ENCODE peak calls at places on chromosome 4, in nine cellular contexts. One of them, this sample, is unnamed.

GRCh38 chr4:176721459-176721858 is 71.3 kb downstream of the VEGFC start:
- DNase-seq in tibial artery: no peak
- DNase-seq in left ventricle myocardium inferior: no peak
- DNase-seq in HFFc6: no peak
- DNase-seq in transverse colon: no peak
- DNase-seq in fibroblast of lung: no peak
- DNase-seq in breast epithelium: no peak
- DNase-seq in pancreas: no peak
- DNase-seq in progenitor cell of endocrine pancreas: no peak
- DNase-seq in this sample: no peak

GRCh38 chr4:133146574-133147198 is 2.4 kb upstream of the PCDH10 start:
- DNase-seq in tibial artery: peak; percentile 67
- DNase-seq in left ventricle myocardium inferior: no peak
- DNase-seq in HFFc6: peak; percentile 57
- DNase-seq in transverse colon: no peak
- DNase-seq in fibroblast of lung: peak; percentile 77
- DNase-seq in breast epithelium: no peak
- DNase-seq in pancreas: no peak
- DNase-seq in progenitor cell of endocrine pancreas: peak; percentile 55
- DNase-seq in this sample: peak; percentile 41

GRCh38 chr4:4386296-4386735 is 586 bp upstream of the NSG1 start:
- DNase-seq in tibial artery: no peak
- DNase-seq in left ventricle myocardium inferior: no peak
- DNase-seq in HFFc6: no peak
- DNase-seq in transverse colon: no peak
- DNase-seq in fibroblast of lung: no peak
- DNase-seq in breast epithelium: no peak
- DNase-seq in pancreas: no peak
- DNase-seq in progenitor cell of endocrine pancreas: peak; percentile 34
- DNase-seq in this sample: no peak

GRCh38 chr4:83644677-83645639 is 109.0 kb downstream of the GPAT3 start:
- DNase-seq in tibial artery: no peak
- DNase-seq in left ventricle myocardium inferior: no peak
- DNase-seq in HFFc6: peak; percentile 38
- DNase-seq in transverse colon: no peak
- DNase-seq in fibroblast of lung: peak; percentile 76
- DNase-seq in breast epithelium: no peak
- DNase-seq in pancreas: no peak
- DNase-seq in progenitor cell of endocrine pancreas: no peak
- DNase-seq in this sample: peak; percentile 61

GRCh38 chr4:65071532-65071931 is 598.8 kb downstream of the EPHA5 start:
- DNase-seq in tibial artery: no peak
- DNase-seq in left ventricle myocardium inferior: no peak
- DNase-seq in HFFc6: no peak
- DNase-seq in transverse colon: no peak
- DNase-seq in fibroblast of lung: no peak
- DNase-seq in breast epithelium: no peak
- DNase-seq in pancreas: no peak
- DNase-seq in progenitor cell of endocrine pancreas: no peak
- DNase-seq in this sample: no peak

GRCh38 chr4:126582737-126583136 is 1050.0 kb upstream of the INTU start:
- DNase-seq in tibial artery: no peak
- DNase-seq in left ventricle myocardium inferior: no peak
- DNase-seq in HFFc6: no peak
- DNase-seq in transverse colon: no peak
- DNase-seq in fibroblast of lung: no peak
- DNase-seq in breast epithelium: no peak
- DNase-seq in pancreas: no peak
- DNase-seq in progenitor cell of endocrine pancreas: no peak
- DNase-seq in this sample: no peak

GRCh38 chr4:37453361-37454262 is 209.1 kb downstream of the NWD2 start:
- DNase-seq in tibial artery: peak; percentile 64
- DNase-seq in left ventricle myocardium inferior: peak; percentile 42
- DNase-seq in HFFc6: no peak
- DNase-seq in transverse colon: peak; percentile 81
- DNase-seq in fibroblast of lung: peak; percentile 17
- DNase-seq in breast epithelium: peak; percentile 56
- DNase-seq in pancreas: peak; percentile 90
- DNase-seq in progenitor cell of endocrine pancreas: peak; percentile 67
- DNase-seq in this sample: peak; percentile 66

GRCh38 chr4:152398060-152398459 is 137.8 kb downstream of the FBXW7 start:
- DNase-seq in tibial artery: no peak
- DNase-seq in left ventricle myocardium inferior: no peak
- DNase-seq in HFFc6: peak; percentile 9
- DNase-seq in transverse colon: no peak
- DNase-seq in fibroblast of lung: peak; percentile 46
- DNase-seq in breast epithelium: no peak
- DNase-seq in pancreas: no peak
- DNase-seq in progenitor cell of endocrine pancreas: no peak
- DNase-seq in this sample: no peak

GRCh38 chr4:93072292-93072691 is 756.3 kb upstream of the ATOH1 start:
- DNase-seq in tibial artery: no peak
- DNase-seq in left ventricle myocardium inferior: no peak
- DNase-seq in HFFc6: no peak
- DNase-seq in transverse colon: no peak
- DNase-seq in fibroblast of lung: no peak
- DNase-seq in breast epithelium: no peak
- DNase-seq in pancreas: no peak
- DNase-seq in progenitor cell of endocrine pancreas: no peak
- DNase-seq in this sample: no peak

GRCh38 chr4:174216935-174217272 is 66.6 kb downstream of the FBXO8 start:
- DNase-seq in tibial artery: no peak
- DNase-seq in left ventricle myocardium inferior: no peak
- DNase-seq in HFFc6: no peak
- DNase-seq in transverse colon: no peak
- DNase-seq in fibroblast of lung: no peak
- DNase-seq in breast epithelium: no peak
- DNase-seq in pancreas: no peak
- DNase-seq in progenitor cell of endocrine pancreas: no peak
- DNase-seq in this sample: no peak
- TF ChIP-seq CTCF in tibial artery: no peak
- TF ChIP-seq CTCF in left ventricle myocardium inferior: no peak
- TF ChIP-seq CTCF in HFFc6: no peak
- TF ChIP-seq CTCF in transverse colon: no peak
- TF ChIP-seq CTCF in fibroblast of lung: no peak
- TF ChIP-seq CTCF in breast epithelium: no peak
- TF ChIP-seq CTCF in pancreas: no peak
- TF ChIP-seq CTCF in progenitor cell of endocrine pancreas: no peak
- TF ChIP-seq CTCF in this sample: no peak

GRCh38 chr4:166172619-166173018 is 299.6 kb downstream of the TLL1 start:
- DNase-seq in tibial artery: no peak
- DNase-seq in left ventricle myocardium inferior: no peak
- DNase-seq in HFFc6: no peak
- DNase-seq in transverse colon: no peak
- DNase-seq in fibroblast of lung: no peak
- DNase-seq in breast epithelium: no peak
- DNase-seq in pancreas: no peak
- DNase-seq in progenitor cell of endocrine pancreas: no peak
- DNase-seq in this sample: no peak

GRCh38 chr4:166165829-166166420 is 292.9 kb downstream of the TLL1 start:
- DNase-seq in tibial artery: no peak
- DNase-seq in left ventricle myocardium inferior: no peak
- DNase-seq in HFFc6: peak; percentile 78
- DNase-seq in transverse colon: no peak
- DNase-seq in fibroblast of lung: peak; percentile 81
- DNase-seq in breast epithelium: no peak
- DNase-seq in pancreas: no peak
- DNase-seq in progenitor cell of endocrine pancreas: peak; percentile 9
- DNase-seq in this sample: peak; percentile 37

GRCh38 chr4:166174717-166175510 is 301.9 kb downstream of the TLL1 start:
- DNase-seq in tibial artery: no peak
- DNase-seq in left ventricle myocardium inferior: no peak
- DNase-seq in HFFc6: peak; percentile 48
- DNase-seq in transverse colon: no peak
- DNase-seq in fibroblast of lung: no peak
- DNase-seq in breast epithelium: no peak
- DNase-seq in pancreas: no peak
- DNase-seq in progenitor cell of endocrine pancreas: no peak
- DNase-seq in this sample: no peak

GRCh38 chr4:166169111-166169510 is 296.1 kb downstream of the TLL1 start:
- DNase-seq in tibial artery: no peak
- DNase-seq in left ventricle myocardium inferior: no peak
- DNase-seq in HFFc6: no peak
- DNase-seq in transverse colon: no peak
- DNase-seq in fibroblast of lung: no peak
- DNase-seq in breast epithelium: no peak
- DNase-seq in pancreas: no peak
- DNase-seq in progenitor cell of endocrine pancreas: no peak
- DNase-seq in this sample: no peak
- TF ChIP-seq CTCF in tibial artery: no peak
- TF ChIP-seq CTCF in left ventricle myocardium inferior: no peak
- TF ChIP-seq CTCF in HFFc6: peak; percentile 70
- TF ChIP-seq CTCF in transverse colon: no peak
- TF ChIP-seq CTCF in fibroblast of lung: peak; percentile 23
- TF ChIP-seq CTCF in breast epithelium: no peak
- TF ChIP-seq CTCF in pancreas: no peak
- TF ChIP-seq CTCF in progenitor cell of endocrine pancreas: peak; percentile 46
- TF ChIP-seq CTCF in this sample: peak; percentile 36

GRCh38 chr4:140308366-140309123 is 64.9 kb upstream of the SCOC start:
- DNase-seq in tibial artery: peak; percentile 94
- DNase-seq in left ventricle myocardium inferior: peak; percentile 66
- DNase-seq in HFFc6: peak; percentile 28
- DNase-seq in transverse colon: peak; percentile 21
- DNase-seq in fibroblast of lung: peak; percentile 98
- DNase-seq in breast epithelium: peak; percentile 60
- DNase-seq in pancreas: no peak
- DNase-seq in progenitor cell of endocrine pancreas: no peak
- DNase-seq in this sample: no peak

GRCh38 chr4:140312101-140312500 is 61.3 kb upstream of the SCOC start:
- DNase-seq in tibial artery: no peak
- DNase-seq in left ventricle myocardium inferior: no peak
- DNase-seq in HFFc6: no peak
- DNase-seq in transverse colon: no peak
- DNase-seq in fibroblast of lung: no peak
- DNase-seq in breast epithelium: no peak
- DNase-seq in pancreas: no peak
- DNase-seq in progenitor cell of endocrine pancreas: no peak
- DNase-seq in this sample: no peak

GRCh38 chr4:140305053-140305452 is 68.4 kb upstream of the SCOC start:
- DNase-seq in tibial artery: no peak
- DNase-seq in left ventricle myocardium inferior: no peak
- DNase-seq in HFFc6: no peak
- DNase-seq in transverse colon: no peak
- DNase-seq in fibroblast of lung: no peak
- DNase-seq in breast epithelium: no peak
- DNase-seq in pancreas: no peak
- DNase-seq in progenitor cell of endocrine pancreas: no peak
- DNase-seq in this sample: no peak

GRCh38 chr4:140315032-140315826 is 58.2 kb upstream of the SCOC start:
- DNase-seq in tibial artery: no peak
- DNase-seq in left ventricle myocardium inferior: no peak
- DNase-seq in HFFc6: no peak
- DNase-seq in transverse colon: no peak
- DNase-seq in fibroblast of lung: no peak
- DNase-seq in breast epithelium: no peak
- DNase-seq in pancreas: no peak
- DNase-seq in progenitor cell of endocrine pancreas: no peak
- DNase-seq in this sample: no peak

DNA sequence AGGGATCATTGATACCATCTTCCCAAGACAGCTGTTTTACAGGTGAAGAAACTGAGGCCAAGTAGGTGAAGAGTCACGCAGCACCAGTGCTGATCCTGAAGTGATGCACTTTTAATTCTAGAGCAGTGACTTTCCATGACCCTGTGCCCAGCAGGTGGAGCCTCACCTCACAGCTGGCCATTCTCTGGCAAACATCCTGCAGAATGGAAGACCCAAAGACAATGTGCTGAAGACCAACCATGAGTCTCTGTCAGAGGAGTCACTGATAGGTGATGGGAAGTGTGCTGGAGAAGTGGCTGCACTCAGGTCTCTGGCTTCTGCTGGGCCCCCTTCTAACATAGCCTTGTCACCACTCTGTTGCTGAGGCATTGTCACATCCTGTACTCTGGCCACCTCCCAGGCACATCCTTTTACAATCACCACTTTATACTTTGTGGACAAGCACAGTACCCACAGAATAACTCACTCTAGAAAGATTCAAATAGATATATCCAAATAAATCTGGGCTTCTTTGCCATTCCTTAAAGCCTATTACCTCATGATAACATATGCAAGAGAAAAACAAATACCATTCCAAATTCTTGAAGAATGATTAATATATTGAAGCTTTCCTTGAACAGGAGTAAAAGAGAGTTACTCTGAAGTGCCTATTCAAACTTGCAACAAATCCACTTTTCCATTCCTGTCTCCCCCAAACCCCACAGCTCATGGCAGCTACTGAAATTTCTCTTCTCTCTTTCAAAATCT is 64.1 kb upstream of the SCOC start:
- DNase-seq in tibial artery: no peak
- DNase-seq in left ventricle myocardium inferior: peak; percentile 21
- DNase-seq in HFFc6: peak; percentile 44
- DNase-seq in transverse colon: no peak
- DNase-seq in fibroblast of lung: peak; percentile 37
- DNase-seq in breast epithelium: no peak
- DNase-seq in pancreas: no peak
- DNase-seq in progenitor cell of endocrine pancreas: no peak
- DNase-seq in this sample: no peak
- TF ChIP-seq CTCF in tibial artery: no peak
- TF ChIP-seq CTCF in left ventricle myocardium inferior: peak; percentile 13
- TF ChIP-seq CTCF in HFFc6: peak; percentile 38
- TF ChIP-seq CTCF in transverse colon: no peak
- TF ChIP-seq CTCF in fibroblast of lung: no peak
- TF ChIP-seq CTCF in breast epithelium: no peak
- TF ChIP-seq CTCF in pancreas: no peak
- TF ChIP-seq CTCF in progenitor cell of endocrine pancreas: peak; percentile 28
- TF ChIP-seq CTCF in this sample: peak; percentile 2

GRCh38 chr4:41851621-41852020 is 83.6 kb upstream of the TMEM33 start:
- DNase-seq in tibial artery: no peak
- DNase-seq in left ventricle myocardium inferior: no peak
- DNase-seq in HFFc6: no peak
- DNase-seq in transverse colon: no peak
- DNase-seq in fibroblast of lung: no peak
- DNase-seq in breast epithelium: no peak
- DNase-seq in pancreas: no peak
- DNase-seq in progenitor cell of endocrine pancreas: no peak
- DNase-seq in this sample: no peak

GRCh38 chr4:41852229-41852628 is 83.0 kb upstream of the TMEM33 start:
- DNase-seq in tibial artery: no peak
- DNase-seq in left ventricle myocardium inferior: no peak
- DNase-seq in HFFc6: no peak
- DNase-seq in transverse colon: no peak
- DNase-seq in fibroblast of lung: no peak
- DNase-seq in breast epithelium: no peak
- DNase-seq in pancreas: no peak
- DNase-seq in progenitor cell of endocrine pancreas: no peak
- DNase-seq in this sample: no peak

GRCh38 chr4:41857225-41857624 is 78.0 kb upstream of the TMEM33 start:
- DNase-seq in tibial artery: no peak
- DNase-seq in left ventricle myocardium inferior: no peak
- DNase-seq in HFFc6: no peak
- DNase-seq in transverse colon: no peak
- DNase-seq in fibroblast of lung: no peak
- DNase-seq in breast epithelium: no peak
- DNase-seq in pancreas: no peak
- DNase-seq in progenitor cell of endocrine pancreas: no peak
- DNase-seq in this sample: no peak

GRCh38 chr4:41856797-41857196 is 78.4 kb upstream of the TMEM33 start:
- DNase-seq in tibial artery: no peak
- DNase-seq in left ventricle myocardium inferior: no peak
- DNase-seq in HFFc6: no peak
- DNase-seq in transverse colon: no peak
- DNase-seq in fibroblast of lung: no peak
- DNase-seq in breast epithelium: no peak
- DNase-seq in pancreas: no peak
- DNase-seq in progenitor cell of endocrine pancreas: no peak
- DNase-seq in this sample: no peak

GRCh38 chr4:41853973-41854372 is 81.3 kb upstream of the TMEM33 start:
- DNase-seq in tibial artery: no peak
- DNase-seq in left ventricle myocardium inferior: no peak
- DNase-seq in HFFc6: no peak
- DNase-seq in transverse colon: no peak
- DNase-seq in fibroblast of lung: no peak
- DNase-seq in breast epithelium: no peak
- DNase-seq in pancreas: no peak
- DNase-seq in progenitor cell of endocrine pancreas: no peak
- DNase-seq in this sample: no peak
- TF ChIP-seq CTCF in tibial artery: no peak
- TF ChIP-seq CTCF in left ventricle myocardium inferior: no peak
- TF ChIP-seq CTCF in HFFc6: peak; percentile 23
- TF ChIP-seq CTCF in transverse colon: no peak
- TF ChIP-seq CTCF in fibroblast of lung: no peak
- TF ChIP-seq CTCF in breast epithelium: no peak
- TF ChIP-seq CTCF in pancreas: no peak
- TF ChIP-seq CTCF in progenitor cell of endocrine pancreas: no peak
- TF ChIP-seq CTCF in this sample: no peak